ENCODE peak calls at places on chromosome 1, in five cellular contexts. K is dorsolateral prefrontal cortex; S is RCC 7860; C is activated CD4-positive, alpha-beta T cell treated with anti-CD3 and anti-CD28 coated beads, Interleukin-2, amount 50 U/mL, for 48 hours; E is NCI-H1048. J is an unnamed sample.

GRCh38 chr1:41020109-41020576 is 1.4 kb downstream of the SLFNL1 start:
- DNase-seq in K (no peak), S (no peak), C (no peak), E (no peak), J (no peak)

GRCh38 chr1:94325379-94326302 is 88.3 kb upstream of the ARHGAP29 start:
- DNase-seq in K (no peak), S (peak), C (no peak), E (no peak), J (no peak)

GRCh38 chr1:57165546-57165945 is 199.7 kb upstream of the C8B start:
- DNase-seq in K (no peak), S (no peak), C (no peak), E (no peak), J (no peak)

GRCh38 chr1:162916407-162916806 is 55.4 kb upstream of the CCDC190 start:
- DNase-seq in K (no peak), S (no peak), C (no peak), E (no peak), J (no peak)

GRCh38 chr1:92484472-92485373 is 2.0 kb downstream of the GFI1 start:
- DNase-seq in K (no peak), S (no peak), C (peak), E (no peak), J (peak)

GRCh38 chr1:159941867-159942560 is 3.4 kb downstream of the IGSF9 start:
- DNase-seq in K (no peak), S (no peak), C (no peak), E (no peak), J (no peak)

GRCh38 chr1:42993631-42994121 is 35.0 kb upstream of the SLC2A1 start:
- DNase-seq in K (no peak), S (no peak), C (no peak), E (no peak), J (no peak)

GRCh38 chr1:224267922-224268321 is 62.0 kb downstream of the NVL start:
- DNase-seq in K (no peak), S (no peak), C (no peak), E (no peak), J (no peak)

GRCh38 chr1:200535605-200536004 is 84.9 kb downstream of the KIF14 start:
- DNase-seq in K (no peak), S (peak), C (peak), E (no peak), J (peak)

GRCh38 chr1:34270181-34270580 is 93.5 kb downstream of the C1orf94 start:
- DNase-seq in K (no peak), S (no peak), C (no peak), E (no peak), J (no peak)

GRCh38 chr1:15418811-15419515 is 9.3 kb downstream of the EFHD2 start:
- DNase-seq in K (no peak), S (peak), C (no peak), E (peak), J (no peak)

GRCh38 chr1:2548068-2548589 is 8.0 kb upstream of the TNFRSF14 start:
- DNase-seq in K (peak), S (peak), C (peak), E (peak), J (peak)

GRCh38 chr1:160222521-160222920 is 17.3 kb downstream of the PEA15 start:
- DNase-seq in K (no peak), S (no peak), C (no peak), E (no peak), J (no peak)

GRCh38 chr1:176745945-176746344 is 283.0 kb downstream of the PAPPA2 start:
- DNase-seq in K (no peak), S (no peak), C (no peak), E (no peak), J (no peak)

GRCh38 chr1:33374336-33375105 is 53.6 kb upstream of the A3GALT2 start:
- DNase-seq in K (no peak), S (no peak), C (no peak), E (no peak), J (no peak)

GRCh38 chr1:226444901-226445300 is 37.0 kb upstream of the PARP1 start:
- DNase-seq in K (no peak), S (no peak), C (peak), E (no peak), J (peak)

GRCh38 chr1:101150676-101151075 is 86.1 kb upstream of the S1PR1 start:
- DNase-seq in K (no peak), S (peak), C (no peak), E (no peak), J (no peak)